ENCODE peak calls at places on chromosomes 7 and 10, in four cellular contexts. One of them, this sample, is unnamed.

GRCh38 chr7:49852619-49853462 is 79.4 kb downstream of the VWC2 start:
- DNase-seq in fibroblast of the conjunctiva: peak; percentile 39
- DNase-seq in stimulated activated CD4-positive, alpha-beta T cell treated with anti-CD3 and anti-CD28 coated beads, TNF-alpha, amount 100 ng/mL, for 24 hours: no peak
- DNase-seq in fibroblast of the aortic adventitia: peak; percentile 28
- DNase-seq in this sample: peak; percentile 79

GRCh38 chr7:18064242-18064838 is 36.7 kb upstream of the PRPS1L1 start:
- DNase-seq in fibroblast of the conjunctiva: no peak
- DNase-seq in stimulated activated CD4-positive, alpha-beta T cell treated with anti-CD3 and anti-CD28 coated beads, TNF-alpha, amount 100 ng/mL, for 24 hours: no peak
- DNase-seq in fibroblast of the aortic adventitia: peak; percentile 12
- DNase-seq in this sample: peak; percentile 47

GRCh38 chr7:47596502-47597202 is 14.7 kb upstream of the TNS3 start:
- DNase-seq in fibroblast of the conjunctiva: no peak
- DNase-seq in stimulated activated CD4-positive, alpha-beta T cell treated with anti-CD3 and anti-CD28 coated beads, TNF-alpha, amount 100 ng/mL, for 24 hours: no peak
- DNase-seq in fibroblast of the aortic adventitia: peak; percentile 53
- DNase-seq in this sample: no peak

GRCh38 chr10:31149835-31150512 is 118.3 kb upstream of the ZNF438 start:
- DNase-seq in fibroblast of the conjunctiva: no peak
- DNase-seq in stimulated activated CD4-positive, alpha-beta T cell treated with anti-CD3 and anti-CD28 coated beads, TNF-alpha, amount 100 ng/mL, for 24 hours: no peak
- DNase-seq in fibroblast of the aortic adventitia: no peak
- DNase-seq in this sample: peak; percentile 45

GRCh38 chr7:95874541-95875265 is 102.3 kb downstream of the DYNC1I1 start:
- DNase-seq in fibroblast of the conjunctiva: no peak
- DNase-seq in stimulated activated CD4-positive, alpha-beta T cell treated with anti-CD3 and anti-CD28 coated beads, TNF-alpha, amount 100 ng/mL, for 24 hours: no peak
- DNase-seq in fibroblast of the aortic adventitia: peak; percentile 29
- DNase-seq in this sample: no peak

GRCh38 chr7:153541903-153542302 is 510.3 kb upstream of the DPP6 start:
- DNase-seq in fibroblast of the conjunctiva: no peak
- DNase-seq in stimulated activated CD4-positive, alpha-beta T cell treated with anti-CD3 and anti-CD28 coated beads, TNF-alpha, amount 100 ng/mL, for 24 hours: no peak
- DNase-seq in fibroblast of the aortic adventitia: no peak
- DNase-seq in this sample: no peak

GRCh38 chr7:73613954-73614735 is 10.2 kb downstream of the MLXIPL start:
- DNase-seq in fibroblast of the conjunctiva: no peak
- DNase-seq in stimulated activated CD4-positive, alpha-beta T cell treated with anti-CD3 and anti-CD28 coated beads, TNF-alpha, amount 100 ng/mL, for 24 hours: no peak
- DNase-seq in fibroblast of the aortic adventitia: no peak
- DNase-seq in this sample: peak; percentile 66

GRCh38 chr7:151115121-151115835 is 29.0 kb downstream of the AGAP3 start:
- DNase-seq in fibroblast of the conjunctiva: no peak
- DNase-seq in stimulated activated CD4-positive, alpha-beta T cell treated with anti-CD3 and anti-CD28 coated beads, TNF-alpha, amount 100 ng/mL, for 24 hours: no peak
- DNase-seq in fibroblast of the aortic adventitia: no peak
- DNase-seq in this sample: peak; percentile 46

GRCh38 chr7:98105942-98106544 is 619 bp upstream of the LMTK2 start:
- DNase-seq in fibroblast of the conjunctiva: no peak
- DNase-seq in stimulated activated CD4-positive, alpha-beta T cell treated with anti-CD3 and anti-CD28 coated beads, TNF-alpha, amount 100 ng/mL, for 24 hours: no peak
- DNase-seq in fibroblast of the aortic adventitia: no peak
- DNase-seq in this sample: peak; percentile 92

GRCh38 chr7:27346531-27347260 is 104.1 kb downstream of the EVX1 start:
- DNase-seq in fibroblast of the conjunctiva: no peak
- DNase-seq in stimulated activated CD4-positive, alpha-beta T cell treated with anti-CD3 and anti-CD28 coated beads, TNF-alpha, amount 100 ng/mL, for 24 hours: no peak
- DNase-seq in fibroblast of the aortic adventitia: peak; percentile 32
- DNase-seq in this sample: peak; percentile 95

GRCh38 chr7:1558181-1558811 is 2.3 kb upstream of the TMEM184A start:
- DNase-seq in fibroblast of the conjunctiva: no peak
- DNase-seq in stimulated activated CD4-positive, alpha-beta T cell treated with anti-CD3 and anti-CD28 coated beads, TNF-alpha, amount 100 ng/mL, for 24 hours: no peak
- DNase-seq in fibroblast of the aortic adventitia: no peak
- DNase-seq in this sample: no peak

GRCh38 chr7:81159402-81159801 is 240.6 kb upstream of the SEMA3C start:
- DNase-seq in fibroblast of the conjunctiva: no peak
- DNase-seq in stimulated activated CD4-positive, alpha-beta T cell treated with anti-CD3 and anti-CD28 coated beads, TNF-alpha, amount 100 ng/mL, for 24 hours: no peak
- DNase-seq in fibroblast of the aortic adventitia: peak; percentile 16
- DNase-seq in this sample: peak; percentile 11